ENCODE peak calls at places on chromosome 4, in seven cellular contexts. Q is neural progenitor cell, J is pancreas, U is kidney, O is psoas muscle, Y is brain microvascular endothelial cell, P is HL-60. X is an unnamed sample.

GRCh38 chr4:184792950-184793555 is 32.7 kb downstream of the ACSL1 start:
- DNase-seq in Q (no peak), J (no peak), U (no peak), O (no peak), Y (peak), P (peak), X (no peak)

GRCh38 chr4:37977471-37978452 is 17.6 kb downstream of the PTTG2 start:
- DNase-seq in Q (peak), J (peak), U (peak), O (peak), Y (peak), P (peak), X (peak)

GRCh38 chr4:75512336-75513211 is 1.6 kb downstream of the RCHY1 start:
- DNase-seq in Q (peak), J (no peak), U (no peak), O (no peak), Y (no peak), P (peak), X (no peak)

GRCh38 chr4:24742335-24742734 is 53.0 kb upstream of the SOD3 start:
- DNase-seq in Q (no peak), J (no peak), U (no peak), O (no peak), Y (no peak), P (no peak), X (no peak)

GRCh38 chr4:125115941-125116340 is 198.8 kb upstream of the FAT4 start:
- DNase-seq in Q (no peak), J (no peak), U (no peak), O (no peak), Y (peak), P (no peak), X (no peak)

GRCh38 chr4:86948276-86948675 is 13.5 kb downstream of the AFF1 start:
- DNase-seq in Q (peak), J (no peak), U (no peak), O (no peak), Y (no peak), P (no peak), X (no peak)

GRCh38 chr4:142369141-142369540 is 477.0 kb downstream of the INPP4B start:
- DNase-seq in Q (no peak), J (no peak), U (no peak), O (no peak), Y (no peak), P (no peak), X (no peak)

GRCh38 chr4:42515156-42515884 is 118.0 kb downstream of the SHISA3 start:
- DNase-seq in Q (no peak), J (no peak), U (no peak), O (no peak), Y (no peak), P (no peak), X (no peak)

GRCh38 chr4:185811509-185812364 is at the start of gene SORBS2:
- DNase-seq in Q (peak), J (peak), U (peak), O (no peak), Y (peak), P (no peak), X (no peak)

GRCh38 chr4:146647615-146648383 is 9.1 kb downstream of the POU4F2 start:
- DNase-seq in Q (peak), J (no peak), U (no peak), O (no peak), Y (no peak), P (no peak), X (no peak)

GRCh38 chr4:86846921-86847320 is 2.3 kb downstream of the SLC10A6 start:
- DNase-seq in Q (no peak), J (no peak), U (no peak), O (no peak), Y (no peak), P (no peak), X (no peak)

GRCh38 chr4:6480532-6481088 is 8.2 kb upstream of the PPP2R2C start:
- DNase-seq in Q (no peak), J (no peak), U (no peak), O (no peak), Y (no peak), P (no peak), X (no peak)

GRCh38 chr4:13344216-13344615 is 139.9 kb downstream of the RAB28 start:
- DNase-seq in Q (no peak), J (no peak), U (no peak), O (no peak), Y (no peak), P (no peak), X (no peak)

GRCh38 chr4:158410272-158410671 is 111.4 kb upstream of the RXFP1 start:
- DNase-seq in Q (peak), J (no peak), U (no peak), O (no peak), Y (peak), P (no peak), X (no peak)

GRCh38 chr4:110514889-110515479 is 39.0 kb downstream of the ENPEP start:
- DNase-seq in Q (peak), J (no peak), U (no peak), O (no peak), Y (no peak), P (no peak), X (no peak)

GRCh38 chr4:66568001-66568400 is 897.7 kb upstream of the EPHA5 start:
- DNase-seq in Q (no peak), J (no peak), U (no peak), O (no peak), Y (no peak), P (no peak), X (no peak)

GRCh38 chr4:8323947-8324555 is 54.5 kb downstream of the HTRA3 start:
- DNase-seq in Q (no peak), J (no peak), U (no peak), O (no peak), Y (no peak), P (no peak), X (no peak)

GRCh38 chr4:110164251-110164650 is 34.2 kb downstream of the ELOVL6 start:
- DNase-seq in Q (no peak), J (no peak), U (no peak), O (no peak), Y (peak), P (no peak), X (no peak)

GRCh38 chr4:140861359-140862181 is 105.4 kb upstream of the TBC1D9 start:
- DNase-seq in Q (peak), J (peak), U (no peak), O (no peak), Y (peak), P (peak), X (no peak)

GRCh38 chr4:8582016-8582415 is 1.8 kb downstream of the GPR78 start:
- DNase-seq in Q (no peak), J (no peak), U (peak), O (peak), Y (no peak), P (no peak), X (no peak)

GRCh38 chr4:89836031-89836777 is 757 bp downstream of the SNCA start:
- DNase-seq in Q (peak), J (no peak), U (no peak), O (no peak), Y (no peak), P (no peak), X (no peak)

GRCh38 chr4:179858221-179858620 is 2385.0 kb upstream of the TENM3 start:
- DNase-seq in Q (no peak), J (no peak), U (no peak), O (no peak), Y (no peak), P (no peak), X (no peak)

GRCh38 chr4:84379881-84380618 is 119.0 kb downstream of the NKX6-1 start:
- DNase-seq in Q (peak), J (no peak), U (no peak), O (no peak), Y (peak), P (no peak), X (no peak)

GRCh38 chr4:144449623-144450022 is 196.3 kb upstream of the HHIP start:
- DNase-seq in Q (no peak), J (no peak), U (peak), O (peak), Y (no peak), P (no peak), X (peak)

GRCh38 chr4:4574792-4575191 is 32.9 kb upstream of the STX18 start:
- DNase-seq in Q (peak), J (peak), U (peak), O (no peak), Y (peak), P (no peak), X (no peak)

GRCh38 chr4:7295201-7295916 is 103.0 kb downstream of the SORCS2 start:
- DNase-seq in Q (no peak), J (peak), U (peak), O (no peak), Y (no peak), P (no peak), X (no peak)

GRCh38 chr4:244471-244870 is 60.8 kb downstream of the ZNF732 start:
- DNase-seq in Q (peak), J (no peak), U (no peak), O (no peak), Y (peak), P (no peak), X (no peak)

GRCh38 chr4:2462218-2462991 is 6.5 kb upstream of the RNF4 start:
- DNase-seq in Q (peak), J (peak), U (peak), O (peak), Y (peak), P (no peak), X (no peak)
- TF ChIP-seq CTCF in Q (peak), J (peak), U (peak), O (peak), Y (peak), P (no peak), X (peak)

DNA sequence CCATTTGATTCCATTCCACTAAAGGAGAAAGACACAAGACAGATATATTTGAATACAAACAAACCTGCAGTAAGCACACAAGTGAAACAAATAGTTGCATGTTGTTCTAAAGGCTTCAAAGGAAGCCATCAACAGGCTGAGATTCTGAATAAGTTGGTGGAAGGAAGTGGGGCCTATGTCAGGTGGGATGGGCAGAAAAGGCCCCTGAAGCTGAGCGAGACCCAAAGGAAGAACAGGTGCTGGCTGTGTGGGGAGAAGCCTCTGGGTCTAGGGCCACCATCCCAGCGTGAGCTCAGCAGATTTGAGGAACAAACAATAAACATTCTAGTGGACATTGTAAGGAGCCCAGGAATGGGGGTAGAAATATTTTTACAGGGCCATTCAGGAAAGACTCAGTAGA is 82.4 kb upstream of the PLAC8 start:
- DNase-seq in Q (no peak), J (no peak), U (no peak), O (no peak), Y (no peak), P (no peak), X (no peak)
- H3K4me3 ChIP-seq in Q (no peak), J (no peak), U (no peak), O (no peak), Y (no peak), P (no peak), X (no peak)

GRCh38 chr4:3070709-3071500 is 3.4 kb downstream of the HTT-AS start:
- DNase-seq in Q (no peak), J (no peak), U (no peak), O (no peak), Y (peak), P (no peak), X (no peak)

GRCh38 chr4:3073158-3074077 is 920 bp downstream of the HTT-AS start:
- DNase-seq in Q (peak), J (peak), U (peak), O (no peak), Y (no peak), P (peak), X (no peak)

GRCh38 chr4:3069661-3070199 is 4.6 kb downstream of the HTT-AS start:
- DNase-seq in Q (no peak), J (no peak), U (no peak), O (no peak), Y (no peak), P (no peak), X (no peak)

GRCh38 chr4:3074078-3074845 is at the start of the genes HTT and HTT-AS:
- DNase-seq in Q (peak), J (peak), U (peak), O (peak), Y (peak), P (peak), X (peak)

DNA sequence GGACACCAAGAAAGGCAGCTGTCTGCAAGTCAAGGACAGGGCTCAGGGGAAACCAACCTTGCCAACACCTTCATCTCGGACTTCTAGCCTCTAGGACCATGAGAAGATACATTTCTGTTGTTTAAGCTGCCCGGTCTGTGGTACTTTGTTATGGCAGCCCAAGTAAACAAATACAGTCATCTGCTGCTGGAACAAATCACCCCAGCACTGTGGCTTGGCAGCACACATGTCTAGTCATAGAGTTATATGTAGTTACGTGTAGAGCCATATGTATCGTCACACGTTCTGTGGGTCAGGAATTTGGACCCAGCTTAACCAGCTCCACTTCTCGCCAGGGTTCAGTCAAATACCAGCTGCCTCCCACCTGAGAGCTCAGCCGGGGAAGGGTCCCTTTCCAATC is 2.5 kb downstream of the HTT-AS start:
- DNase-seq in Q (no peak), J (no peak), U (no peak), O (no peak), Y (no peak), P (no peak), X (no peak)
- H3K27ac ChIP-seq in Q (no peak), J (no peak), U (no peak), O (no peak), Y (no peak), P (no peak), X (no peak)

GRCh38 chr4:126790633-126791032 is 842.1 kb upstream of the INTU start:
- DNase-seq in Q (no peak), J (no peak), U (no peak), O (no peak), Y (peak), P (no peak), X (no peak)
- TF ChIP-seq CTCF in Q (no peak), J (no peak), U (no peak), O (no peak), Y (no peak), P (no peak), X (no peak)